ENCODE peak calls at places on chromosomes 11 and 22, in six cellular contexts. R, P, H, C, W and A are unnamed samples. For H3K27me3, the result is how much of the 10 kb centered on the place peaks cover.

GRCh38 chr22:32803020-32803758 is 1.7 kb downstream of the TIMP3 start:
- DNase-seq in W (peak), H (peak), C (no peak), P (no peak), R (peak), A (no peak)

GRCh38 chr11:2531987-2532703 is 87.3 kb downstream of the KCNQ1 start:
- DNase-seq in W (no peak), C (no peak), P (no peak), H (no peak), R (peak), A (peak)

GRCh38 chr11:69298778-69299461 is 5.0 kb downstream of the MYEOV start:
- DNase-seq in H (peak), W (peak), C (no peak), P (no peak), R (no peak), A (no peak)

GRCh38 chr11:18720811-18721575 is 5.0 kb downstream of the IGSF22 start:
- DNase-seq in P (peak), R (peak), W (peak), C (peak), H (peak), A (peak)

GRCh38 chr11:17887779-17888178 is 125.1 kb downstream of the SERGEF start:
- DNase-seq in R (no peak), H (no peak), P (no peak), W (no peak), C (no peak), A (no peak)

GRCh38 chr11:121650520-121651266 is 197.9 kb upstream of the SORL1-AS1 start:
- DNase-seq in P (no peak), W (no peak), C (peak), R (no peak), H (no peak), A (no peak)

GRCh38 chr11:100855466-100856067 is 168.5 kb downstream of the ARHGAP42 start:
- DNase-seq in C (no peak), W (peak), R (peak), H (peak), P (no peak), A (no peak)

GRCh38 chr22:44940121-44940520 is 69.7 kb downstream of the PHF21B start:
- DNase-seq in P (no peak), C (no peak), R (no peak), H (no peak), W (no peak), A (no peak)

GRCh38 chr22:26364066-26365015 is 64.7 kb upstream of the ASPHD2 start:
- DNase-seq in H (peak), R (peak), W (peak), C (peak), P (peak), A (peak)

GRCh38 chr22:33062402-33062801 is 4.2 kb upstream of the SYN3 start:
- DNase-seq in C (no peak), W (no peak), P (no peak), H (no peak), R (no peak), A (no peak)

GRCh38 chr11:34239465-34240149 is 118.2 kb downstream of the ABTB2 start:
- DNase-seq in H (no peak), P (no peak), W (no peak), C (no peak), R (peak), A (no peak)

GRCh38 chr11:11089805-11090204 is 232.0 kb upstream of the ZBED5 start:
- DNase-seq in W (no peak), P (no peak), C (no peak), H (no peak), R (no peak), A (no peak)

GRCh38 chr11:12160680-12161079 is 50.3 kb downstream of the MICAL2 start:
- DNase-seq in R (no peak), H (peak), W (peak), C (no peak), P (no peak), A (no peak)

GRCh38 chr22:42401562-42402334 is 30.5 kb downstream of the NFAM1 start:
- DNase-seq in P (no peak), R (no peak), C (no peak), W (no peak), H (no peak), A (no peak)

GRCh38 chr11:117786099-117786870 is 10.7 kb downstream of the DSCAML1 start:
- DNase-seq in H (no peak), R (peak), C (no peak), W (no peak), P (no peak), A (no peak)

GRCh38 chr11:113553905-113554304 is 78.7 kb upstream of the DRD2 start:
- DNase-seq in R (no peak), W (no peak), C (no peak), P (no peak), H (no peak), A (no peak)

GRCh38 chr11:134761361-134761760 is 349.3 kb upstream of the B3GAT1 start:
- DNase-seq in P (no peak), W (no peak), H (no peak), C (no peak), R (no peak), A (no peak)

GRCh38 chr22:33757443-33758124 is 162.7 kb downstream of the LARGE1 start:
- DNase-seq in H (no peak), W (no peak), R (no peak), C (no peak), P (no peak), A (no peak)

GRCh38 chr22:44497904-44498242 is at the start of gene RTL6:
- DNase-seq in R (no peak), W (peak), C (no peak), H (no peak), P (no peak), A (no peak)

GRCh38 chr11:1827095-1827797 is 7.5 kb upstream of the SYT8 start:
- DNase-seq in H (peak), C (no peak), P (peak), R (no peak), W (peak), A (peak)

GRCh38 chr11:34757026-34757451 is 136.1 kb downstream of the EHF start:
- DNase-seq in R (no peak), H (no peak), C (no peak), P (no peak), W (no peak), A (no peak)

GRCh38 chr11:69834811-69835800 is 15.9 kb upstream of the FGF3 start:
- DNase-seq in H (no peak), R (no peak), W (no peak), C (no peak), P (no peak), A (peak)

GRCh38 chr22:32202539-32203180 is 2.2 kb downstream of the RFPL2 start:
- DNase-seq in W (peak), C (peak), R (peak), P (no peak), H (peak), A (peak)

GRCh38 chr11:87036756-87037449 is 831 bp upstream of the TMEM135 start:
- DNase-seq in H (peak), P (no peak), C (peak), W (no peak), R (peak), A (peak)

GRCh38 chr11:62879554-62879953 is 1.1 kb upstream of the SLC3A2 start:
- DNase-seq in P (peak), R (no peak), H (peak), C (no peak), W (no peak), A (no peak)

GRCh38 chr11:70420008-70420464 is 21.7 kb downstream of the CTTN start:
- DNase-seq in H (peak), R (no peak), P (no peak), C (no peak), W (peak), A (no peak)

GRCh38 chr11:109658169-109658568 is 236.2 kb downstream of the C11orf87 start:
- DNase-seq in C (no peak), P (no peak), H (no peak), W (no peak), R (no peak), A (no peak)

GRCh38 chr11:16739326-16739875 is 954 bp downstream of the C11orf58 start:
- DNase-seq in H (peak), C (no peak), W (peak), P (no peak), R (peak), A (no peak)

GRCh38 chr22:27765706-27766291 is 35.8 kb downstream of the MN1 start:
- DNase-seq in H (no peak), C (no peak), R (no peak), P (no peak), W (no peak), A (no peak)

GRCh38 chr22:27769012-27769411 is 32.5 kb downstream of the MN1 start:
- DNase-seq in H (no peak), P (no peak), R (no peak), W (no peak), C (no peak), A (no peak)

GRCh38 chr22:27764722-27765236 is 36.8 kb downstream of the MN1 start:
- DNase-seq in W (no peak), R (no peak), H (no peak), C (no peak), P (no peak), A (no peak)

GRCh38 chr22:27768027-27768640 is 33.4 kb downstream of the MN1 start:
- DNase-seq in C (no peak), R (no peak), H (no peak), W (no peak), P (no peak), A (no peak)

GRCh38 chr22:27766679-27767078 is 34.9 kb downstream of the MN1 start:
- DNase-seq in W (no peak), C (no peak), H (no peak), R (no peak), P (no peak), A (no peak)
- H3K27ac ChIP-seq in W (no peak), C (no peak), H (no peak), R (no peak), P (peak), A (no peak)

GRCh38 chr11:57647960-57648776 is 1.5 kb downstream of the YPEL4 start:
- DNase-seq in R (no peak), H (peak), C (no peak), W (no peak), P (no peak), A (no peak)
- H3K27me3 ChIP-seq in R (under half), H (under half), C (under half), W (under half), P (under half), A (under half)

DNA sequence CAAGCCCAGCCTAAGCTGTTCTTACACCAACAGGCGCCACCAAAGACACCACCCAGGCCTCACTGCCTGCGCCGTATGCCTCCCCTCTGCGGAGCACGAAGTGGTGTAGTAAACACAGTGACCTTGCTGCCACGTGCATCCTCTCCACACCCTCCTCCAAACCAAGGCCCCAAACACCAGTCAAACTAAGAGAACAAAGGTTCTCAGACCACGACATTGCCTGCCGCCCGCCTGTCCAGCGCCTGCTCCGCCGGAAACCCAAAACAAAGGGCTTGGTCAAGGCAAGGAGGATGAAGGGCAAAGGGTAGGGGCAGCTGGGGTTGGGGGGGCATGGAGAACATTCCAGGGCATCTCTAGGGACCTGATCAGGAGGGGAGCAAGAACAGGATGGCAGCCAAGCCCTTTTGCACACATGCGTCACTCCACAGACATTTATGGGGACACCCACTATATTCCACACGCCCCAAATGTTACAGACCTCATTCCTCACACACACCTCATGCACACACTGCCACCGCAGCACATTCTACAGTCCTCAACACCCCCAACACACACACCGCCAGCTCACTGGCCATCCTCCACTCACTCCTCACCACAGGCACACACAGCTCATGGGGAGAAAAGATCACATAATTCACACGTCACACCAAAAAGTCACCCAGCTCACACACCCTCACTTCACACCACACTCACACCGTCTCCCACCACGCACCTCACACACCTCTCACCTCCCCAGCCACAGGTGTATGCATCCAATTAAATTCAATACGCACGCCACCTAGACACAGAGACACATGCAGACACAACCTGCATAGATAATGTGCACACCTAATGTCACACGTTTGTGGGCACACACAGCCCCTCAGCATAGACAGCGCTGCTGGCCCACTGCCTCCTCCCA is 34.5 kb downstream of the PDE2A start:
- DNase-seq in W (no peak), P (no peak), R (no peak), H (no peak), C (no peak), A (no peak)
- H3K27ac ChIP-seq in W (no peak), P (no peak), R (no peak), H (no peak), C (no peak), A (no peak)

GRCh38 chr22:19755722-19756287 is 4.8 kb upstream of the TBX1 start:
- DNase-seq in R (no peak), W (no peak), H (no peak), P (no peak), C (no peak), A (no peak)
- H3K27me3 ChIP-seq in R (half or more), W (half or more), H (half or more), P (half or more), C (under half), A (under half)

GRCh38 chr22:37420656-37421467 is 6.4 kb downstream of the ELFN2 start:
- DNase-seq in W (peak), H (peak), C (no peak), R (peak), P (peak), A (peak)
- H3K27ac ChIP-seq in W (no peak), H (peak), C (no peak), R (no peak), P (no peak), A (no peak)

GRCh38 chr22:43437871-43438475 is 26.2 kb downstream of the MPPED1 start:
- DNase-seq in H (no peak), R (no peak), C (no peak), P (no peak), W (no peak), A (no peak)
- H3K27me3 ChIP-seq in H (half or more), R (under half), C (under half), P (half or more), W (under half), A (under half)

GRCh38 chr22:50297510-50298265 is 9.8 kb downstream of the PLXNB2 start:
- DNase-seq in C (no peak), R (no peak), P (no peak), H (no peak), W (no peak), A (no peak)
- H3K27ac ChIP-seq in C (no peak), R (no peak), P (peak), H (no peak), W (no peak), A (peak)